ENCODE peak calls at places on chromosome 1, in four cellular contexts. F is thoracic aorta, W is heart right ventricle, E is kidney. P is an unnamed sample.

GRCh38 chr1:238242156-238242555 is 351.4 kb upstream of the ZP4 start:
- DNase-seq in F (no peak), W (no peak), E (no peak), P (no peak)

GRCh38 chr1:5927506-5928370 is 64.5 kb downstream of the NPHP4 start:
- DNase-seq in F (no peak), W (no peak), E (no peak), P (no peak)

GRCh38 chr1:229147086-229147485 is 123.8 kb upstream of the RAB4A start:
- DNase-seq in F (no peak), W (no peak), E (no peak), P (no peak)

GRCh38 chr1:24048205-24048869 is 63.6 kb downstream of the MYOM3 start:
- DNase-seq in F (no peak), W (no peak), E (no peak), P (no peak)

GRCh38 chr1:214603819-214604252 is 841 bp downstream of the CENPF start:
- DNase-seq in F (no peak), W (no peak), E (no peak), P (no peak)

GRCh38 chr1:31859044-31859443 is 43.2 kb upstream of the SPOCD1 start:
- DNase-seq in F (no peak), W (no peak), E (no peak), P (no peak)

GRCh38 chr1:228037401-228038386 is 30.9 kb downstream of the WNT3A start:
- DNase-seq in F (no peak), W (no peak), E (peak; percentile 70), P (no peak)

GRCh38 chr1:201288007-201288406 is 4.7 kb downstream of the PKP1 start:
- DNase-seq in F (no peak), W (no peak), E (no peak), P (no peak)

GRCh38 chr1:186643600-186643999 is 36.6 kb downstream of the PTGS2 start:
- DNase-seq in F (no peak), W (no peak), E (no peak), P (no peak)

DNA sequence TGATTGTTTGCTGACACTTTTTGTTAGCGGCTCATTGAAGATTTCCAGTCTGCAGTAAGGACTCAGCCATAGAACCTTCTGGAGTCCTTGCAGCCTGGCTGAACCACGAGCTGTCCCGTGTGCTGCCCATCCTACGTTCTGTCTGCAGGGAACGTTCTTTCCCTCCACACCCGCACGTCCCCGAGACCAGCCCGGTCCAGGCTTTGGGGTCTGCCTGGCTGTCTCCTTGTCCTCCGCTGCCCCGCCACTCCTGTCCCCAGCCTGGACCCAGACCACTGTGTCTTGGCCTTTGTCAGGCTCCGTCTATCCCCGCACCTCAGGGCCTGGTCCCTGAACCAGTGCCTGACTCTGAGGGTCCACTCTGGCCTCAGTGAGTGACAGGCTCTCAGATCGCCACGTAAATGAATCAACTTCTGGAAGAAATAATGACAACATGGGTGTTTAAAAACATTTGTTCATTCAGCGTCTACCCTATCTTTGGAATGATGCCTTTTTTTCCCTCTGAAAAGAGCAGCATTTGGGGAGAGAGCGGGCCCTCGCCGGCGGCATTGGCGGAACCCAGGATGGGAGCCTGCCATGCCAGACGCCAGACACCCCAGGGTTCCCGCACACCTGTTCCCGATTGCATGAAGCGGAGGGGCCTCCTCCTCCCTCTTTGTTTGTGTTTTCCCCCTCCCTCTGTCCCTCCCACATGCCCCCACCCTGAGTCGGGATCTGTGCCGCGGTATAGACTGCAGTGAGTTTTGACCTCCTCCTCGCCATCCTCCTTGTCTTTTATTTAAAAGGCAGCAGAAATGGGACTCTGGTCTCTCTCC is 43.9 kb upstream of the C1orf174 start:
- DNase-seq in F (no peak), W (no peak), E (no peak), P (no peak)
- H3K27ac ChIP-seq in F (no peak overlapping the region), W (no peak overlapping the region), E (no peak overlapping the region), P (no peak overlapping the region)

GRCh38 chr1:194277927-194278326 is 1091.5 kb upstream of the B3GALT2 start:
- DNase-seq in F (no peak), W (no peak), E (no peak), P (no peak)

GRCh38 chr1:194268839-194269238 is 1082.4 kb upstream of the B3GALT2 start:
- DNase-seq in F (no peak), W (no peak), E (no peak), P (no peak)

GRCh38 chr1:194273660-194274059 is 1087.2 kb upstream of the B3GALT2 start:
- DNase-seq in F (no peak), W (no peak), E (no peak), P (no peak)
- H3K4me3 ChIP-seq in F (no peak overlapping the region), W (no peak overlapping the region), E (no peak overlapping the region), P (no peak overlapping the region)

GRCh38 chr1:17880429-17880828 is 125.3 kb downstream of the ACTL8 start:
- DNase-seq in F (no peak), W (no peak), E (peak; percentile 11), P (peak; percentile 34)
- H3K4me1 ChIP-seq in F (no peaks in the 10 kb centered on the region), W (no peaks in the 10 kb centered on the region), E (no peaks in the 10 kb centered on the region), P (peaks cover 8% of the 10 kb centered on the region)

GRCh38 chr1:40732756-40733301 is 41.3 kb downstream of the NFYC start:
- DNase-seq in F (no peak), W (no peak), E (no peak), P (no peak)
- H3K27ac ChIP-seq in F (no peak overlapping the region), W (no peak overlapping the region), E (no peak overlapping the region), P (no peak overlapping the region)

P was measured in tibial artery.